ENCODE peak calls at places on chromosomes 11 and 22, in nine cellular contexts. T is MV-4-11; R is NCI-H1694 treated with DMSO at 0.1 percent for 48 hours; W is body of pancreas; K is Calu3; C is HTR-8/SVneo; V is T follicular helper cell; M is activated effector memory CD4-positive, alpha-beta T cell treated with anti-CD3 and anti-CD28 coated beads, Interleukin-2, amount 50 U/mL, for 16 hours; O is HFFc6. X is an unnamed sample.

GRCh38 chr11:128678017-128678416 is 15.9 kb upstream of the FLI1 start:
- DNase-seq in T (no peak), R (no peak), W (no peak), K (no peak), C (no peak), V (no peak), M (no peak), O (no peak), X (no peak)

GRCh38 chr11:79414644-79415317 is 26.0 kb downstream of the TENM4 start:
- DNase-seq in T (no peak), R (no peak), W (peak; percentile 26), K (no peak), C (no peak), V (no peak), M (no peak), O (peak; percentile 73), X (no peak)

GRCh38 chr11:16494918-16495691 is 138.8 kb upstream of the SOX6 start:
- DNase-seq in T (no peak), R (no peak), W (no peak), K (no peak), C (no peak), V (no peak), M (no peak), O (no peak), X (no peak)

GRCh38 chr11:45411221-45411946 is 125.2 kb upstream of the SYT13 start:
- DNase-seq in T (no peak), R (no peak), W (no peak), K (no peak), C (no peak), V (no peak), M (no peak), O (peak; percentile 36), X (no peak)

GRCh38 chr11:45412033-45412432 is 125.9 kb upstream of the SYT13 start:
- DNase-seq in T (no peak), R (no peak), W (no peak), K (no peak), C (peak; percentile 39), V (no peak), M (no peak), O (no peak), X (no peak)

GRCh38 chr11:95675585-95675984 is 114.0 kb downstream of the FAM76B start:
- DNase-seq in T (no peak), R (no peak), W (no peak), K (no peak), C (no peak), V (no peak), M (no peak), O (no peak), X (no peak)

GRCh38 chr11:73173755-73174494 is 31.8 kb upstream of the FCHSD2 start:
- DNase-seq in T (no peak), R (no peak), W (peak; percentile 70), K (no peak), C (no peak), V (no peak), M (no peak), O (no peak), X (no peak)

GRCh38 chr11:36452231-36452630 is 57.8 kb downstream of the TRAF6 start:
- DNase-seq in T (peak; percentile 91), R (no peak), W (no peak), K (no peak), C (no peak), V (no peak), M (no peak), O (no peak), X (no peak)

GRCh38 chr11:91956711-91957110 is 267.9 kb upstream of the FAT3 start:
- DNase-seq in T (no peak), R (no peak), W (no peak), K (no peak), C (no peak), V (no peak), M (no peak), O (no peak), X (no peak)

GRCh38 chr11:1269957-1270356 is 39.5 kb downstream of the TOLLIP start:
- DNase-seq in T (no peak), R (no peak), W (no peak), K (no peak), C (no peak), V (no peak), M (no peak), O (no peak), X (no peak)

GRCh38 chr22:46728470-46728869 is 9.6 kb downstream of the CERK start:
- DNase-seq in T (no peak), R (no peak), W (no peak), K (no peak), C (no peak), V (no peak), M (no peak), O (no peak), X (no peak)

GRCh38 chr11:46489668-46490560 is 98.3 kb upstream of the CHRM4 start:
- DNase-seq in T (peak; percentile 32), R (peak; percentile 56), W (no peak), K (peak; percentile 48), C (peak; percentile 61), V (peak; percentile 4), M (peak; percentile 64), O (peak; percentile 39), X (peak; percentile 12)

GRCh38 chr11:22785251-22785650 is 44.4 kb downstream of the SVIP start:
- DNase-seq in T (no peak), R (no peak), W (no peak), K (peak; percentile 9), C (no peak), V (no peak), M (no peak), O (no peak), X (no peak)

GRCh38 chr22:35470903-35471321 is 69.7 kb upstream of the RASD2 start:
- DNase-seq in T (peak; percentile 10), R (no peak), W (no peak), K (no peak), C (no peak), V (no peak), M (no peak), O (no peak), X (no peak)

GRCh38 chr11:102611291-102611690 is 13.8 kb downstream of the MMP20 start:
- DNase-seq in T (peak; percentile 8), R (no peak), W (no peak), K (no peak), C (no peak), V (no peak), M (no peak), O (no peak), X (no peak)

GRCh38 chr11:45544826-45545225 is 120.6 kb downstream of the CHST1 start:
- DNase-seq in T (no peak), R (no peak), W (no peak), K (no peak), C (no peak), V (no peak), M (no peak), O (no peak), X (no peak)

GRCh38 chr11:19311306-19312030 is 70.7 kb upstream of the E2F8 start:
- DNase-seq in T (peak; percentile 6), R (peak; percentile 33), W (peak; percentile 72), K (peak; percentile 79), C (peak; percentile 54), V (no peak), M (no peak), O (peak; percentile 38), X (no peak)

GRCh38 chr22:46063861-46064235 is 86.5 kb upstream of the PPARA start:
- DNase-seq in T (no peak), R (peak; percentile 46), W (peak; percentile 54), K (no peak), C (no peak), V (no peak), M (peak; percentile 30), O (no peak), X (peak; percentile 14)

GRCh38 chr11:12857572-12857971 is 151.5 kb upstream of the RASSF10 start:
- DNase-seq in T (no peak), R (no peak), W (no peak), K (no peak), C (no peak), V (no peak), M (no peak), O (no peak), X (no peak)

GRCh38 chr11:132245558-132246385 is 875.4 kb downstream of the NTM start:
- DNase-seq in T (no peak), R (no peak), W (no peak), K (no peak), C (no peak), V (no peak), M (no peak), O (no peak), X (no peak)

GRCh38 chr22:34804588-34804987 is 261.4 kb upstream of the ISX start:
- DNase-seq in T (no peak), R (no peak), W (no peak), K (no peak), C (no peak), V (no peak), M (no peak), O (no peak), X (no peak)

GRCh38 chr22:37218771-37219411 is 6.6 kb upstream of the SSTR3 start:
- DNase-seq in T (no peak), R (no peak), W (no peak), K (no peak), C (no peak), V (peak; percentile 79), M (peak; percentile 90), O (no peak), X (no peak)

GRCh38 chr11:118921929-118922744 is 3.6 kb downstream of the BCL9L start:
- DNase-seq in T (no peak), R (no peak), W (peak; percentile 95), K (peak; percentile 69), C (peak; percentile 76), V (no peak), M (no peak), O (peak; percentile 53), X (no peak)

GRCh38 chr11:60310407-60310998 is 16.6 kb upstream of the MS4A6E start:
- DNase-seq in T (peak; percentile 81), R (no peak), W (no peak), K (no peak), C (no peak), V (no peak), M (no peak), O (no peak), X (no peak)

GRCh38 chr11:45097721-45098493 is 48.5 kb upstream of the PRDM11 start:
- DNase-seq in T (peak; percentile 50), R (no peak), W (peak; percentile 60), K (no peak), C (no peak), V (no peak), M (peak; percentile 74), O (peak; percentile 25), X (no peak)

GRCh38 chr11:34214961-34215805 is 109.8 kb downstream of the NAT10 start:
- DNase-seq in T (no peak), R (no peak), W (no peak), K (peak; percentile 40), C (no peak), V (no peak), M (peak; percentile 90), O (peak; percentile 62), X (peak; percentile 17)

GRCh38 chr22:49327411-49327810 is 500.3 kb downstream of the BRD1 start:
- DNase-seq in T (no peak), R (no peak), W (no peak), K (no peak), C (no peak), V (no peak), M (peak; percentile 24), O (no peak), X (no peak)

GRCh38 chr11:70501026-70501901 is 102.9 kb downstream of the CTTN start:
- DNase-seq in T (no peak), R (no peak), W (no peak), K (no peak), C (no peak), V (no peak), M (no peak), O (peak; percentile 11), X (no peak)

GRCh38 chr22:47294571-47294970 is 532.1 kb downstream of the TBC1D22A start:
- DNase-seq in T (no peak), R (no peak), W (no peak), K (no peak), C (no peak), V (no peak), M (no peak), O (no peak), X (no peak)

GRCh38 chr11:130478204-130478701 is 29.8 kb downstream of the ADAMTS15 start:
- DNase-seq in T (no peak), R (no peak), W (peak; percentile 50), K (peak; percentile 32), C (peak; percentile 96), V (no peak), M (no peak), O (peak; percentile 83), X (peak; percentile 85)

GRCh38 chr11:130606781-130607511 is 158.5 kb downstream of the ADAMTS15 start:
- DNase-seq in T (no peak), R (no peak), W (no peak), K (no peak), C (no peak), V (no peak), M (no peak), O (no peak), X (no peak)